ENCODE peak calls at places on chromosomes 13 and 19, in five cellular contexts. S is body of pancreas, P is breast epithelium, D is vagina, Q is IMR-90. F is an unnamed sample.

GRCh38 chr19:6161271-6161850 is 25.9 kb downstream of the ACSBG2 start:
- DNase-seq in P (no peak), S (no peak), D (no peak), Q (no peak), F (peak)

GRCh38 chr19:4109626-4109945 is 14.3 kb downstream of the MAP2K2 start:
- DNase-seq in S (no peak), D (no peak), Q (no peak), P (no peak), F (no peak)

GRCh38 chr19:18436651-18437478 is 1.1 kb downstream of the ISYNA1 start:
- DNase-seq in D (no peak), Q (peak), S (peak), P (peak), F (peak)

GRCh38 chr13:113022391-113023216 is 53.6 kb downstream of the MCF2L start:
- DNase-seq in Q (no peak), S (no peak), P (no peak), D (no peak), F (no peak)

GRCh38 chr19:58336216-58336615 is 9.4 kb downstream of the ZSCAN22 start:
- DNase-seq in D (no peak), Q (no peak), S (no peak), P (no peak), F (no peak)

GRCh38 chr19:22532388-22533310 is 101.5 kb upstream of the ZNF492 start:
- DNase-seq in P (peak), D (no peak), Q (no peak), S (peak), F (no peak)

GRCh38 chr19:9431475-9431874 is 3.9 kb downstream of the ZNF266 start:
- DNase-seq in S (no peak), P (no peak), D (no peak), Q (peak), F (no peak)

GRCh38 chr19:6828698-6829633 is 56.5 kb downstream of the VAV1 start:
- DNase-seq in S (no peak), P (no peak), Q (no peak), D (no peak), F (no peak)

GRCh38 chr19:42115705-42116104 is 16.5 kb downstream of the POU2F2 start:
- DNase-seq in P (no peak), Q (no peak), D (no peak), S (no peak), F (no peak)

GRCh38 chr13:113046066-113046882 is 59.3 kb upstream of the F7 start:
- DNase-seq in P (no peak), S (no peak), Q (no peak), D (no peak), F (no peak)

GRCh38 chr13:51955281-51955771 is 55.9 kb downstream of the ATP7B start:
- DNase-seq in S (no peak), P (no peak), Q (no peak), D (no peak), F (no peak)

GRCh38 chr19:16359074-16359473 is 34.4 kb downstream of the KLF2 start:
- DNase-seq in P (peak), Q (no peak), S (no peak), D (no peak), F (no peak)

GRCh38 chr13:101763191-101763590 is 310.7 kb downstream of the ITGBL1 start:
- DNase-seq in Q (no peak), D (no peak), S (no peak), P (no peak), F (no peak)

GRCh38 chr13:34640179-34640929 is 301.7 kb upstream of the NBEA start:
- DNase-seq in Q (no peak), S (no peak), P (no peak), D (no peak), F (no peak)

GRCh38 chr13:44382635-44383145 is 9.1 kb downstream of the SERP2 start:
- DNase-seq in S (no peak), P (no peak), D (no peak), Q (no peak), F (no peak)
- TF ChIP-seq POLR2A in S (no peak), P (no peak), D (no peak), Q (no peak), F (no peak)

GRCh38 chr19:48638831-48639381 is 1.7 kb upstream of the DBP start:
- DNase-seq in D (no peak), P (peak), S (peak), Q (no peak), F (no peak)

GRCh38 chr19:48636859-48637448 is at the start of gene DBP:
- DNase-seq in Q (no peak), D (no peak), P (peak), S (no peak), F (no peak)

GRCh38 chr19:48637449-48637947 is 319 bp upstream of the DBP start:
- DNase-seq in D (no peak), S (peak), P (peak), Q (peak), F (peak)

GRCh38 chr19:48639483-48640375 is 2.5 kb upstream of the DBP start:
- DNase-seq in S (peak), D (no peak), P (no peak), Q (no peak), F (no peak)

DNA sequence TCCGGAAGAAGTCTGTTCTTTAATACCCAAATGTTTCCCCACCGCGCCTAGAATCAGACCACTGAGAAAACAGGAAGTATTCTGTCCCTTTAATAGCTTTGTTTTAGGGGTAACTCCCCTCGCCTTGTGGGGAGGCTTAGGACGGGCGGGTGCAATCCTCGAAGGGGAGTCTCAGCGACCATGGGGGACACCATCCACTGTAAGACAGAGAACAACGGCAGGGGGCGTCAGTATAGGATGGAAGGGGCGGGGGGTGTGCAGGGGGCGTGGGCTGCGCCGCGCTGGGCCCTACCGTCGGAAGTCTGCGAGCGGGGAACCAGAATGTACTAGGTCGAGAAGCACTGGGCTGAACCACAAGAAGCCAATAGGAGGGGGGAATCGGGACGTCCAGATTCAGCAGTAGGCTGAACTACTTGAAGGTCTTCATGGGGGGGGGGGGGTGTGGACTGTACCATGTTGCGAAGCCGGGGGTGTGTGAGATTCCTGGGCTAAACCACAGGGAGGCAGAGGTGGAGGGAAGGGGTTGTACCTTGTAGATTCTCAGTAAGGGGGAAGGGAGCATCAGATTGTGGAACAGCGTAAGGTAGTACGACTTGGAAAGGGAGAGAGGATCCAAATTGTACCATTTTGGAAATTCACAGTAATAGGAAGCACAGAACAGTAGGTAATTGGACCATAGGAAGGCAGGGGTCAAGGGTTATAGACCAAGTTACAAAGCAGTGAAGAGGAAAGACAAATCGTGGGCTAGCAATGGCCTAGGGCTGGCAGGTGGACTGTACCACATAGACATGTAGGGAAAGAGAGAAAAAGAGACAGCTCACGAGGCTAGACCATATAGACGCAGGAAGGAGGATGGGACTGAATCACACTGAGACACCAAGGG is 1.0 kb upstream of the DBP start:
- DNase-seq in D (no peak), Q (peak), P (peak), S (peak), F (peak)
- TF ChIP-seq POLR2A in D (no peak), Q (no peak), P (peak), S (peak), F (no peak)

GRCh38 chr19:33050110-33050509 is 14.6 kb downstream of the RHPN2 start:
- DNase-seq in S (no peak), D (no peak), Q (no peak), P (no peak), F (no peak)

GRCh38 chr19:33048806-33049676 is 15.6 kb downstream of the RHPN2 start:
- DNase-seq in P (no peak), D (no peak), Q (peak), S (peak), F (no peak)

GRCh38 chr19:33052352-33052972 is 12.2 kb downstream of the RHPN2 start:
- DNase-seq in S (no peak), D (no peak), Q (peak), P (no peak), F (no peak)

GRCh38 chr19:33047422-33047821 is 17.3 kb downstream of the RHPN2 start:
- DNase-seq in S (peak), Q (no peak), P (peak), D (no peak), F (no peak)
- TF ChIP-seq POLR2A in S (peak), Q (no peak), P (no peak), D (no peak), F (no peak)

GRCh38 chr19:55673889-55674288 is 1.1 kb upstream of the EPN1 start:
- DNase-seq in S (no peak), P (no peak), D (no peak), Q (no peak), F (no peak)

GRCh38 chr19:55675661-55676354 is 782 bp downstream of the EPN1 start:
- DNase-seq in S (no peak), P (no peak), D (no peak), Q (no peak), F (no peak)

GRCh38 chr19:55676384-55676783 is 1.4 kb downstream of the EPN1 start:
- DNase-seq in S (peak), D (no peak), Q (peak), P (no peak), F (no peak)

GRCh38 chr19:55674459-55674840 is 576 bp upstream of the EPN1 start:
- DNase-seq in D (no peak), P (no peak), Q (no peak), S (no peak), F (no peak)

DNA sequence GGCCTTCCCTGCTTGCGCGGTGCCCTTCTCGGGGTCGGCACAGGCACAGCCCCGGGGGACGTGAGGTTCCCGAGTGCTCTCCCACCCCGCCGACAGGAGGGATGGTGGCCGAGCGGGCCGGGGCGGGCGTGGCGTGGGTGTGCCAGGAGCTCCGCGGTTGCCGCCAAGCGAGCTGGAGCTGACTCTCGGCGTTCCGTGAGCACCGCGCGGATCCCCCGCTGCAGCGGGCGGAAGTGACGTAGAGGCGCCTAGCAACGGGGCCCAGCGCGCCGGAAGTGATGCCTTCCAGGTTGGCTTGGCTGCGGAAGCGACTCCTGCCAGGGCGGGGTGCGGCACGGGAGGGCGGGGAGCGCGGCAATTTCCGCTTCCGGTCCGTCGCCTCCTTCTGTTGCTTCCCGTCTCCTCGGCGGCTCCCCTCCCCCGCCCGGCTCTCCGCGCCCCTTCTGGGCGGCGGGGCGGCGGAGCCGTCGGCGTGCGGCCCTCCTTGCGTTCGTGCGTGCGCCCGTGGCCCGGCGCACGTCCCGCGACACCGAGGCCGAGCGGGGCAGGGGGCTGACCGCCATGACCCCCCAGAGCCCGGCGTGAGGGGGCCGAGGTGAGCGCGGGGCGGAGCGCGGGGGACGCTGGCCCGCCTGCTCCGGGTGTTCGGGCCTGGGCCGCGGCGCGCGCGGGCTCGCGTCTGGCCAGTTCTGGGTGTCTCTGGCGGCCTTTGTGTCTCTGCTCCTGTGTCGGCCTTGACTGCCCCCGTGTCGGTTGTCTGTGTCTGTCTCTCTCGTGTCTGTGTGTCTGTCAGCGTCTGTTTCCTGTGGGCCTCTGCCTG is at the start of gene EPN1:
- DNase-seq in S (peak), D (no peak), P (peak), Q (peak), F (peak)
- TF ChIP-seq POLR2A in S (peak), D (no peak), P (no peak), Q (peak), F (no peak)